ENCODE peak calls at places on chromosomes 7 and 10, in five cellular contexts. J is effector memory CD4-positive, alpha-beta T cell; N is left ventricle myocardium inferior; M is heart left ventricle; W is CD8-positive, alpha-beta T cell. L is an unnamed sample.

GRCh38 chr7:133770863-133771492 is 356.2 kb upstream of the LRGUK start:
- DNase-seq in J (no peak), N (no peak), M (no peak), W (no peak), L (no peak)

GRCh38 chr10:90204131-90204955 is 503.0 kb downstream of the KIF20B start:
- DNase-seq in J (no peak), N (no peak), M (no peak), W (no peak), L (no peak)

GRCh38 chr7:44158873-44159631 is 17.9 kb upstream of the MYL7 start:
- DNase-seq in J (no peak), N (no peak), M (no peak), W (no peak), L (no peak)

GRCh38 chr10:128626397-128627060 is 500.3 kb upstream of the MKI67 start:
- DNase-seq in J (no peak), N (no peak), M (no peak), W (no peak), L (no peak)

GRCh38 chr7:136698231-136698630 is 170.2 kb upstream of the CHRM2 start:
- DNase-seq in J (no peak), N (no peak), M (no peak), W (no peak), L (no peak)

GRCh38 chr7:93945083-93945482 is 23.5 kb downstream of the GNG11 start:
- DNase-seq in J (no peak), N (no peak), M (no peak), W (no peak), L (no peak)

GRCh38 chr10:104391969-104392296 is 38.3 kb downstream of the CFAP58 start:
- DNase-seq in J (no peak), N (no peak), M (no peak), W (no peak), L (no peak)

GRCh38 chr10:59387951-59388431 is 25.6 kb upstream of the FAM13C start:
- DNase-seq in J (no peak), N (no peak), M (no peak), W (no peak), L (no peak)

GRCh38 chr10:43867667-43868361 is 219.1 kb upstream of the ZNF32 start:
- DNase-seq in J (no peak), N (no peak), M (no peak), W (no peak), L (no peak)

GRCh38 chr10:69415951-69416350 is 767 bp downstream of the TACR2 start:
- DNase-seq in J (no peak), N (no peak), M (peak), W (no peak), L (no peak)

GRCh38 chr7:55063633-55064032 is 44.8 kb downstream of the EGFR start:
- DNase-seq in J (no peak), N (no peak), M (no peak), W (no peak), L (no peak)

GRCh38 chr10:30037620-30038336 is 21.6 kb downstream of the JCAD start:
- DNase-seq in J (no peak), N (no peak), M (no peak), W (no peak), L (no peak)

GRCh38 chr10:74189999-74190421 is 39.0 kb downstream of the ADK start:
- DNase-seq in J (no peak), N (no peak), M (no peak), W (peak), L (no peak)

GRCh38 chr7:31955021-31955420 is 115.2 kb downstream of the PDE1C start:
- DNase-seq in J (no peak), N (no peak), M (no peak), W (no peak), L (no peak)

GRCh38 chr10:91137822-91138221 is 82.6 kb upstream of the PCGF5 start:
- DNase-seq in J (no peak), N (no peak), M (no peak), W (no peak), L (no peak)

GRCh38 chr10:78377362-78377761 is 343.7 kb downstream of the RPS24 start:
- DNase-seq in J (no peak), N (no peak), M (no peak), W (no peak), L (no peak)

GRCh38 chr7:28407643-28408042 is 4.7 kb upstream of the CREB5 start:
- DNase-seq in J (no peak), N (no peak), M (no peak), W (no peak), L (no peak)

GRCh38 chr10:77949167-77949566 is 22.6 kb upstream of the DLG5 start:
- DNase-seq in J (no peak), N (no peak), M (no peak), W (no peak), L (no peak)

GRCh38 chr10:131487822-131488221 is 176.3 kb upstream of the TCERG1L start:
- DNase-seq in J (no peak), N (no peak), M (no peak), W (no peak), L (no peak)

GRCh38 chr10:97127960-97128850 is 57.6 kb downstream of the SLIT1 start:
- DNase-seq in J (no peak), N (no peak), M (no peak), W (no peak), L (no peak)

GRCh38 chr7:6290345-6290744 is 17.9 kb upstream of the CYTH3 start:
- DNase-seq in J (no peak), N (no peak), M (no peak), W (no peak), L (no peak)

GRCh38 chr10:78732381-78732780 is 336.4 kb upstream of the ZMIZ1 start:
- DNase-seq in J (no peak), N (no peak), M (no peak), W (no peak), L (no peak)

GRCh38 chr7:151485006-151485732 is 34.5 kb downstream of the RHEB start:
- DNase-seq in J (no peak), N (no peak), M (peak), W (no peak), L (no peak)

GRCh38 chr7:67206452-67206851 is 209.8 kb downstream of the TYW1 start:
- DNase-seq in J (no peak), N (no peak), M (no peak), W (no peak), L (no peak)

GRCh38 chr10:20276127-20276979 is 460.1 kb downstream of the PLXDC2 start:
- DNase-seq in J (no peak), N (no peak), M (no peak), W (no peak), L (no peak)

GRCh38 chr10:104309980-104310978 is 28.0 kb downstream of the ITPRIP start:
- DNase-seq in J (no peak), N (peak), M (peak), W (no peak), L (peak)

GRCh38 chr7:139118234-139118802 is 8.8 kb upstream of the ZC3HAV1 start:
- DNase-seq in J (no peak), N (no peak), M (no peak), W (no peak), L (no peak)

GRCh38 chr10:49325916-49326783 is 27.2 kb downstream of the C10orf71 start:
- DNase-seq in J (no peak), N (no peak), M (no peak), W (no peak), L (peak)

GRCh38 chr7:88985309-88985708 is 189.8 kb upstream of the TEX47 start:
- DNase-seq in J (no peak), N (no peak), M (no peak), W (no peak), L (no peak)

GRCh38 chr10:79263951-79264350 is 83.3 kb upstream of the PPIF start:
- DNase-seq in J (no peak), N (no peak), M (no peak), W (no peak), L (no peak)

GRCh38 chr7:100035865-100036264 is 13.7 kb upstream of the ZSCAN21 start:
- DNase-seq in J (no peak), N (no peak), M (no peak), W (no peak), L (no peak)

GRCh38 chr10:25068152-25069058 is 52.0 kb downstream of the THNSL1 start:
- DNase-seq in J (no peak), N (no peak), M (no peak), W (no peak), L (no peak)

GRCh38 chr7:84469034-84469433 is 274.4 kb upstream of the SEMA3A start:
- DNase-seq in J (no peak), N (no peak), M (no peak), W (no peak), L (no peak)
- H3K27ac ChIP-seq in J (no peak), N (no peak), M (no peak), W (no peak), L (no peak)

DNA sequence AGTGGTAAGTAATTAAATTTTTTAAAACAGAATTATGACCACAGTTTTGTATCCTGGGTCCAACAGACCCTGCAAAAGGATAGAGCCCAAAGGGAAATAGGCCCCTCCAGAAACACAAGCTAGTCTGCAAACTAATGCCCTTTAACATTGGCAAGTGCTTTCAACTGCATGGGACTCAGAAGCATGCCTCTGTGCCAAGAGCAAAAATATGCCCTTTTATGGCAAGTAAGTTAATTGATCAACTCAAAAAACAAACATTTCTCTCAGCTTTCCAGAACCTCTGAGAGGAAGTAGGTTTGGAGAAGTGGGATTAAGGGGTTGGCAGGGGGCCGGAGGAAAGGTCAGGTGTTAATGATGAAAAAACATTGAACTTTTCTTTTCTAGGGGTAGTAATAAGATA is 186.6 kb upstream of the PRSS1 start:
- DNase-seq in J (no peak), N (no peak), M (no peak), W (no peak), L (no peak)
- H3K27ac ChIP-seq in J (no peak), N (no peak), M (no peak), W (no peak), L (no peak)

GRCh38 chr7:135299245-135299644 is 65.6 kb downstream of the STRA8 start:
- DNase-seq in J (no peak), N (no peak), M (no peak), W (no peak), L (no peak)

GRCh38 chr7:135300913-135301765 is 67.5 kb downstream of the STRA8 start:
- DNase-seq in J (no peak), N (no peak), M (no peak), W (no peak), L (no peak)
- H3K27ac ChIP-seq in J (no peak), N (no peak), M (no peak), W (no peak), L (no peak)

DNA sequence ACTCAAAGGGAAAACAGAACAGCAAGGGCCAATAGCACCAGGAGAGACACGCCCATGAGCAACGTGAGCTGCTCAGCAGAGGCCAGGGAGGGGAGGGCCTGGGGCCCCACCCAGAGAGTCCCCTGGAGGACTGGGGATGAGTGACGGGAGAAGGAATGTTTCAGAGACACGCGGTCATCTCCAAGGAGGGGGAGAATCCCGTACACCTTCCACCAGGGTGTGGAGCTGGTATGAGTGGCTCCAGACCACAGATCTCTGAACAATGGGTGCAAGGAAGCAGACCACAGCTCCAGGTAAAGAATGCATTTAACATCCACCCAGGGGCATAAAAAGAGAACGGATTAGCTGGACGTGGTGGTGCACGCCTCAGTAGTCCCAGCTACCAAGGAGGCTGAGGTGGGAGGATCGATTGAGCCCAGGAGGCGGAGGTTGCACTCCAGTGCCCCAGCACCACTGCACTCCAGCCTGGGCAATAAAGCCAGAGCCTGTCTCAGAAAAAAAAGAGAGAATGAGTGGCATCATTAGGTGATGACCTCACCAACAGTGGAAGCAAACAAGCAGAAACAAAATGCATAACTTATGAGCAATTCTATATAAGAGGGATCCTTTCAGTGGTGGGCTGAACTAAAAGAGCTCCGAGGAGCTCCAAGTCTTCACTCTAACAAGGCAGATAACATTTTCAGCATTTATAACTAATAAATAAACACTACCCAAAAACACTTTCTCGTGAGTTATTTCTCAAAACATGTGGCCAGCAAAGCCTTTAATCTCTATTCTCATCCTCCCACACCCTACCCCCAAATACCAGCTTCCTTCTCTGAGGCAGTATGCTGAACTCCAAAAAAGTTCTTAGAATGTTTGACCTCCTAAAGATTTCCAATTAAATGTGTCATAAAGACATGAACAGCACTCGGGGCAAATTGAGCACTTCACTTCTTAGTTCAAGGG is 12.5 kb downstream of the PSAP start:
- DNase-seq in J (no peak), N (no peak), M (no peak), W (no peak), L (no peak)
- H3K27ac ChIP-seq in J (no peak), N (peak), M (no peak), W (no peak), L (peak)

GRCh38 chr7:76372984-76373833 is 14.4 kb upstream of the YWHAG start:
- DNase-seq in J (no peak), N (no peak), M (no peak), W (no peak), L (no peak)
- H3K27ac ChIP-seq in J (no peak), N (no peak), M (no peak), W (no peak), L (no peak)

GRCh38 chr10:5711637-5712036 is 27.0 kb downstream of the TASOR2 start:
- DNase-seq in J (no peak), N (no peak), M (no peak), W (no peak), L (no peak)
- H3K27ac ChIP-seq in J (no peak), N (peak), M (no peak), W (no peak), L (no peak)

DNA sequence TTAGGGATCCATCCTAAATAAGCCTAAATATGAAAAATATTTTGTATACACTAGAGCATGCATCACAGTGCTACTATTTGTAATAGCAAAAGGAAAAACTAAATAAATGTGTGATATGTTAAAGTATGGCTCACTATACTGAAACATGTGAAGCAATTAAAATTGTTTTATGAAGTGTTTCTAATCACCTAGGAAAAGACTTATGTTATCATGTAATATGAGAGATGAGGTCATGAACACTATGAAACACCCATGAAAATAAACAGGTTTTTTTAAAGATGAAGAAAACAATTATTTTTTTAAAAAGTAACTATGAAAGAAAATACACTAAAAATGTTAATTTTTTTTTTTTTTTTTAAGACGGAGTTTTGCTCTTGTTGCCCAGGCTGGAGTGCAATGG is 16.8 kb upstream of the ARHGAP12 start:
- DNase-seq in J (no peak), N (no peak), M (no peak), W (no peak), L (no peak)
- H3K27ac ChIP-seq in J (no peak), N (no peak), M (no peak), W (no peak), L (no peak)

GRCh38 chr10:10623958-10624590 is 393.6 kb upstream of the CELF2 start:
- DNase-seq in J (no peak), N (no peak), M (no peak), W (no peak), L (no peak)
- H3K27ac ChIP-seq in J (no peak), N (peak), M (peak), W (no peak), L (no peak)